ENCODE peak calls at places on chromosomes 2 and 18, in five cellular contexts. Z is EL, M is GM23248, C is fibroblast of lung, F is spleen. O is an unnamed sample.

GRCh38 chr2:118859157-118859770 is 11.8 kb upstream of the EN1 start:
- DNase-seq in Z (no peak), M (no peak), F (peak; percentile 71), C (no peak), O (no peak)

GRCh38 chr2:33496150-33496549 is 19.7 kb downstream of the RASGRP3 start:
- DNase-seq in Z (peak; percentile 85), C (peak; percentile 49), M (peak; percentile 71), F (no peak), O (no peak)

GRCh38 chr18:51639541-51639940 is 442.1 kb upstream of the MEX3C start:
- DNase-seq in C (no peak), M (no peak), Z (no peak), F (no peak), O (no peak)

GRCh38 chr2:222671259-222672067 is at the start of gene MOGAT1:
- DNase-seq in C (peak; percentile 8), Z (peak; percentile 23), F (peak; percentile 87), M (peak; percentile 56), O (no peak)

GRCh38 chr2:8571792-8572499 is 109.9 kb upstream of the ID2 start:
- DNase-seq in F (no peak), Z (no peak), M (no peak), C (no peak), O (no peak)

GRCh38 chr2:19120941-19121750 is 237.3 kb downstream of the OSR1 start:
- DNase-seq in C (peak; percentile 79), Z (peak; percentile 92), M (peak; percentile 94), F (no peak), O (peak; percentile 84)

GRCh38 chr2:114111329-114111728 is 221.4 kb downstream of the ACTR3 start:
- DNase-seq in C (no peak), M (no peak), Z (no peak), F (no peak), O (no peak)

GRCh38 chr2:183123959-183124221 is 353 bp upstream of the NUP35 start:
- DNase-seq in M (no peak), Z (no peak), F (no peak), C (no peak), O (no peak)

GRCh38 chr18:54389143-54389505 is 31.4 kb downstream of the C18orf54 start:
- DNase-seq in C (no peak), Z (no peak), F (no peak), M (no peak), O (no peak)

GRCh38 chr2:101197215-101197745 is 46.1 kb upstream of the TBC1D8 start:
- DNase-seq in M (peak; percentile 16), F (no peak), C (peak; percentile 12), Z (peak; percentile 18), O (no peak)